ENCODE peak calls at places on chromosomes 2 and 18, in seven cellular contexts. W is GM04504; K is NCI-H1417; N is ureter; I is C1 segment of cervical spinal cord; Q is stimulated activated CD8-positive, alpha-beta memory T cell treated with anti-CD3 and anti-CD28 coated beads, Interleukin-15, amount 100 ng/mL, for 24 hours; B is COR-L47. T is an unnamed sample.

GRCh38 chr18:47528343-47528742 is 276.9 kb upstream of the SKOR2 start:
- DNase-seq in B (no peak), W (no peak), I (no peak), K (no peak), Q (no peak), N (no peak), T (no peak)

GRCh38 chr2:20471148-20471547 is 24.3 kb downstream of the RHOB start:
- DNase-seq in W (no peak), Q (no peak), I (no peak), K (no peak), B (no peak), N (peak), T (peak)

GRCh38 chr18:50092250-50092780 is 102.6 kb downstream of the MYO5B start:
- DNase-seq in W (no peak), Q (no peak), K (no peak), I (no peak), B (no peak), N (no peak), T (peak)

GRCh38 chr2:217995741-217996141 is 7.1 kb downstream of the TNS1 start:
- DNase-seq in Q (no peak), K (no peak), N (peak), W (no peak), I (no peak), B (no peak), T (no peak)

GRCh38 chr2:47905454-47906260 is 641 bp downstream of the FBXO11 start:
- DNase-seq in Q (peak), N (peak), W (no peak), I (peak), K (peak), B (peak), T (peak)

GRCh38 chr18:12291161-12291560 is 16.9 kb upstream of the TUBB6 start:
- DNase-seq in K (no peak), N (no peak), B (no peak), I (no peak), Q (no peak), W (no peak), T (no peak)

GRCh38 chr2:46367286-46367685 is 70.1 kb downstream of the EPAS1 start:
- DNase-seq in K (no peak), N (no peak), Q (no peak), B (no peak), I (no peak), W (no peak), T (peak)

GRCh38 chr2:234211797-234212196 is 161.3 kb downstream of the SPP2 start:
- DNase-seq in B (no peak), I (no peak), W (no peak), Q (no peak), N (no peak), K (no peak), T (no peak)

GRCh38 chr2:127228102-127228501 is 8.0 kb upstream of the CYP27C1 start:
- DNase-seq in Q (no peak), I (no peak), N (no peak), K (no peak), W (no peak), B (no peak), T (no peak)

GRCh38 chr18:23207191-23207955 is 72.1 kb downstream of the CABLES1 start:
- DNase-seq in Q (no peak), K (no peak), W (no peak), N (no peak), B (no peak), I (no peak), T (no peak)

GRCh38 chr18:11522992-11523391 is 86.4 kb upstream of the SLC35G4 start:
- DNase-seq in W (no peak), Q (no peak), B (no peak), I (no peak), K (no peak), N (no peak), T (no peak)

GRCh38 chr18:62187543-62188378 is 706 bp downstream of the RELCH start:
- DNase-seq in B (peak), K (no peak), N (peak), W (no peak), Q (no peak), I (peak), T (peak)